ENCODE peak calls at places on chromosomes 7 and 10, in six cellular contexts. N, O, M, J, E and I are unnamed samples.

GRCh38 chr7:102191556-102192203 is 95.0 kb upstream of the SH2B2 start:
- DNase-seq in N (no peak), O (no peak), M (no peak), J (no peak), E (no peak), I (no peak)

GRCh38 chr10:103038570-103038969 is 120.5 kb downstream of the CNNM2 start:
- DNase-seq in N (no peak), O (no peak), M (no peak), J (no peak), E (no peak), I (no peak)

GRCh38 chr7:120986665-120987064 is 1.8 kb upstream of the CPED1 start:
- DNase-seq in N (no peak), O (no peak), M (no peak), J (no peak), E (no peak), I (no peak)

GRCh38 chr7:29995652-29996051 is 6.1 kb upstream of the SCRN1 start:
- DNase-seq in N (no peak), O (no peak), M (peak), J (no peak), E (no peak), I (no peak)

GRCh38 chr10:62335326-62335725 is 38.8 kb upstream of the ZNF365 start:
- DNase-seq in N (peak), O (no peak), M (peak), J (no peak), E (no peak), I (no peak)

GRCh38 chr10:7559447-7559846 is 107.3 kb downstream of the ITIH5 start:
- DNase-seq in N (peak), O (no peak), M (no peak), J (no peak), E (no peak), I (no peak)

GRCh38 chr7:37724732-37725131 is 41.2 kb downstream of the GPR141 start:
- DNase-seq in N (no peak), O (no peak), M (no peak), J (no peak), E (no peak), I (no peak)

GRCh38 chr7:93728292-93728691 is 153.8 kb upstream of the CALCR start:
- DNase-seq in N (peak), O (no peak), M (no peak), J (no peak), E (no peak), I (no peak)

GRCh38 chr7:96942112-96942511 is 63.2 kb upstream of the DLX6 start:
- DNase-seq in N (no peak), O (no peak), M (no peak), J (no peak), E (no peak), I (peak)

GRCh38 chr7:128697301-128697905 is 25.3 kb downstream of the GARIN1A start:
- DNase-seq in N (peak), O (no peak), M (no peak), J (peak), E (peak), I (peak)

GRCh38 chr10:119139464-119140067 is 25.9 kb downstream of the SFXN4 start:
- DNase-seq in N (peak), O (peak), M (peak), J (no peak), E (peak), I (peak)

GRCh38 chr10:77532068-77532467 is 105.5 kb downstream of the KCNMA1 start:
- DNase-seq in N (peak), O (no peak), M (no peak), J (no peak), E (no peak), I (no peak)

GRCh38 chr10:6722616-6723004 is 142.5 kb upstream of the PRKCQ start:
- DNase-seq in N (peak), O (peak), M (no peak), J (no peak), E (no peak), I (no peak)

GRCh38 chr7:5695037-5695708 is 86.3 kb downstream of the RNF216 start:
- DNase-seq in N (peak), O (no peak), M (no peak), J (peak), E (no peak), I (no peak)

GRCh38 chr7:130135208-130136205 is 65.2 kb downstream of the KLHDC10 start:
- DNase-seq in N (peak), O (no peak), M (no peak), J (no peak), E (no peak), I (no peak)

GRCh38 chr7:83111391-83111790 is 51.3 kb downstream of the PCLO start:
- DNase-seq in N (no peak), O (no peak), M (no peak), J (no peak), E (peak), I (peak)

GRCh38 chr10:72088879-72089585 is 681 bp upstream of the SPOCK2 start:
- DNase-seq in N (peak), O (no peak), M (no peak), J (no peak), E (peak), I (peak)
- TF ChIP-seq EZH2phosphoT487 in N (no peak), O (no peak), M (no peak), J (no peak), E (no peak), I (no peak)

DNA sequence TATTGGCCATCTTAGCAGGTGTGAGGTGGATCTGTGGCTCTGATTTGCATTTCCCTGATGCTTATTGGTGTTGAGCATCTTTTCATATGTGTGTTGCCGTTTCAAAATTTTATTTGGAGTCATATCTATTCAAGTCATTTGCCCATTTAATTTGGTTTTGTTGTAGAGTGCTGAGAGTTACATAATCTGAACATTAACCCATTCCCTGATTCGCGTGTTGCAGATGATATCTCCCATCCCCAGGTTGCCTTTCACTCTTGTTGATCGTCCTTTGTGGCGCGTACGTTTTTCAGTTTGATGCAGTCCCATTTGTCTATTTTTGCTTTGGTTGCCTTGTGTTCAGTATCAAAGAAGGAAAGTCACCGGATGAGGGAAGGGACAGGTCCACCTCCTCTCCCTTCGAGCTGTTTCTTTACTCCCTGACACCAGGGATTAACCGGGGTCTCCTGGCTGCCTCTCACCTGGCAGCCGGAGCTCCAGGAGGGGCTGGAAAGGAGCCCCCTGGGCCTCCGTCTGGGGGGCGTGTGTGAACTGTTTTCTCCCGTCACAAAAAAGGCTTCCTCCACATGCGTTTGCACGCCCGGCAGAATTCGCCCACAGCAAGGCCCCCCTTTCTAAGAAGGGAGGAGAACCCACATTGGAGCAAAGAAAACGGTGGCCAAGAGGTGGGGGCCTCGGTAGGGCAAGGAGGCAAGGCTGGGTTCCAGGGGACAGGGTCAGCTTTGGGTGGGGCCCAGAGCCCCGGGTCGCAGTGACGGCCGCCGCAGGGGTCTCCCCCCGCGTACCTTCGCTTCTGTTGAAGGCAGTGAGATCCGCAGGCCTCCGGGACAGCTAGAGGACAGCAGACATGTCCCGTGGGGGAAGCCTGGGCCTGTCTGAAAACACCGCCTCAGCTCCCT is 8.3 kb downstream of the MNX1 start:
- DNase-seq in N (no peak), O (no peak), M (no peak), J (no peak), E (peak), I (peak)
- TF ChIP-seq EZH2 in N (peak), O (no peak), M (no peak), J (no peak), E (peak), I (peak)

GRCh38 chr7:25617219-25617618 is 388.9 kb upstream of the NPVF start:
- DNase-seq in N (no peak), O (no peak), M (no peak), J (no peak), E (peak), I (no peak)

GRCh38 chr7:25614415-25614814 is 386.1 kb upstream of the NPVF start:
- DNase-seq in N (no peak), O (no peak), M (no peak), J (no peak), E (no peak), I (no peak)

GRCh38 chr7:25613912-25614311 is 385.6 kb upstream of the NPVF start:
- DNase-seq in N (no peak), O (no peak), M (no peak), J (no peak), E (no peak), I (no peak)

GRCh38 chr7:25615603-25616002 is 387.3 kb upstream of the NPVF start:
- DNase-seq in N (no peak), O (no peak), M (peak), J (no peak), E (no peak), I (no peak)

GRCh38 chr7:25615005-25615404 is 386.7 kb upstream of the NPVF start:
- DNase-seq in N (no peak), O (no peak), M (no peak), J (peak), E (no peak), I (no peak)
- H3K4me2 ChIP-seq in N (no peak), O (no peak), M (no peak), J (peak), E (no peak), I (no peak)

GRCh38 chr7:31465285-31465684 is 48.6 kb upstream of the ITPRID1 start:
- DNase-seq in N (no peak), O (no peak), M (no peak), J (no peak), E (no peak), I (no peak)

GRCh38 chr7:31462636-31463035 is 51.3 kb upstream of the ITPRID1 start:
- DNase-seq in N (no peak), O (no peak), M (no peak), J (no peak), E (no peak), I (no peak)

GRCh38 chr7:31464601-31465000 is 49.3 kb upstream of the ITPRID1 start:
- DNase-seq in N (no peak), O (no peak), M (peak), J (peak), E (no peak), I (no peak)

DNA sequence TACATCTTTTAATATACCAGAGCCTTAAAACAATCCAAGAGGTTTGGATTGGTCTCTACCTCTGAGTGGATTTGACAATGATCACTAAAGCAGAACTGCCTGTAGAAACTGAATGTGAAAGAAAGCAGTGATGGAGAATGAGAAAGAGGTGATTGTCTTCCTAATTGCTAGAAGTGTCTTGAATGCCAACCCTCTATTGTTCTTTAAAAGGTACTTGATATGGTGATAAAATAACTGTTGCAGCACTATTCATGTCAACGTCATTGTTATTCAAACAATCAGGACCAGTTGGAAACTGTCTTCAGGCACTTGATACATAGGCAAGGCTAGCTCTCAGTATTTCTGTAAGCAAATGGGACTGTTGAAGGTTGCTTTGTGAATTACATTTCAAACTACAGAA is 47.9 kb upstream of the ITPRID1 start:
- DNase-seq in N (no peak), O (no peak), M (no peak), J (no peak), E (no peak), I (peak)
- TF ChIP-seq EZH2phosphoT487 in N (no peak), O (no peak), M (no peak), J (no peak), E (no peak), I (no peak)